ENCODE peak calls at places on chromosomes 2 and 18, in nine cellular contexts. One of them, this sample, is unnamed.

GRCh38 chr2:111666160-111666559 is 217.8 kb downstream of the ANAPC1 start:
- DNase-seq in heart right ventricle: no peak
- DNase-seq in lower lobe of right lung: no peak
- DNase-seq in tibial artery: no peak
- DNase-seq in suprapubic skin: no peak
- DNase-seq in right cardiac atrium: no peak
- DNase-seq in H1: no peak
- DNase-seq in SJSA1: no peak
- DNase-seq in IMR-90: no peak
- DNase-seq in this sample: no peak

GRCh38 chr18:54254265-54254758 is 15.0 kb upstream of the POLI start:
- DNase-seq in heart right ventricle: no peak
- DNase-seq in suprapubic skin: no peak
- DNase-seq in right cardiac atrium: peak; percentile 23
- DNase-seq in IMR-90: peak; percentile 20
- DNase-seq in H1: no peak
- DNase-seq in tibial artery: no peak
- DNase-seq in lower lobe of right lung: no peak
- DNase-seq in SJSA1: no peak
- DNase-seq in this sample: no peak

GRCh38 chr2:193841389-193842150 is 1646.8 kb upstream of the TMEFF2 start:
- DNase-seq in IMR-90: no peak
- DNase-seq in tibial artery: no peak
- DNase-seq in suprapubic skin: no peak
- DNase-seq in lower lobe of right lung: no peak
- DNase-seq in heart right ventricle: no peak
- DNase-seq in H1: no peak
- DNase-seq in SJSA1: no peak
- DNase-seq in right cardiac atrium: no peak
- DNase-seq in this sample: no peak

GRCh38 chr2:239014458-239014857 is 166.6 kb downstream of the TWIST2 start:
- DNase-seq in tibial artery: peak; percentile 13
- DNase-seq in lower lobe of right lung: no peak
- DNase-seq in SJSA1: no peak
- DNase-seq in right cardiac atrium: no peak
- DNase-seq in heart right ventricle: no peak
- DNase-seq in suprapubic skin: no peak
- DNase-seq in H1: no peak
- DNase-seq in IMR-90: no peak
- DNase-seq in this sample: no peak

GRCh38 chr2:177143444-177143843 is 69.2 kb upstream of the HNRNPA3 start:
- DNase-seq in heart right ventricle: no peak
- DNase-seq in right cardiac atrium: no peak
- DNase-seq in SJSA1: no peak
- DNase-seq in lower lobe of right lung: no peak
- DNase-seq in H1: no peak
- DNase-seq in suprapubic skin: no peak
- DNase-seq in tibial artery: no peak
- DNase-seq in IMR-90: peak; percentile 66
- DNase-seq in this sample: no peak

GRCh38 chr2:36762764-36763490 is 66.4 kb downstream of the VIT start:
- DNase-seq in tibial artery: no peak
- DNase-seq in right cardiac atrium: no peak
- DNase-seq in suprapubic skin: no peak
- DNase-seq in SJSA1: no peak
- DNase-seq in IMR-90: no peak
- DNase-seq in H1: no peak
- DNase-seq in lower lobe of right lung: no peak
- DNase-seq in heart right ventricle: no peak
- DNase-seq in this sample: no peak

GRCh38 chr2:160742679-160743078 is 249.1 kb upstream of the RBMS1 start:
- DNase-seq in H1: no peak
- DNase-seq in right cardiac atrium: no peak
- DNase-seq in suprapubic skin: peak; percentile 69
- DNase-seq in IMR-90: no peak
- DNase-seq in SJSA1: no peak
- DNase-seq in lower lobe of right lung: peak; percentile 49
- DNase-seq in tibial artery: peak; percentile 38
- DNase-seq in heart right ventricle: no peak
- DNase-seq in this sample: no peak

GRCh38 chr2:197960765-197961164 is 156.4 kb downstream of the PLCL1 start:
- DNase-seq in heart right ventricle: no peak
- DNase-seq in SJSA1: no peak
- DNase-seq in right cardiac atrium: no peak
- DNase-seq in tibial artery: no peak
- DNase-seq in suprapubic skin: no peak
- DNase-seq in H1: no peak
- DNase-seq in lower lobe of right lung: no peak
- DNase-seq in IMR-90: no peak
- DNase-seq in this sample: no peak

GRCh38 chr2:43894743-43895142 is 56.0 kb downstream of the ABCG8 start:
- DNase-seq in IMR-90: no peak
- DNase-seq in tibial artery: no peak
- DNase-seq in right cardiac atrium: no peak
- DNase-seq in suprapubic skin: no peak
- DNase-seq in H1: no peak
- DNase-seq in lower lobe of right lung: no peak
- DNase-seq in SJSA1: no peak
- DNase-seq in heart right ventricle: no peak
- DNase-seq in this sample: no peak

GRCh38 chr2:241636182-241636982 is 576 bp downstream of the THAP4 start:
- DNase-seq in lower lobe of right lung: peak; percentile 68
- DNase-seq in suprapubic skin: no peak
- DNase-seq in heart right ventricle: no peak
- DNase-seq in IMR-90: peak; percentile 20
- DNase-seq in tibial artery: peak; percentile 24
- DNase-seq in H1: no peak
- DNase-seq in right cardiac atrium: peak; percentile 46
- DNase-seq in SJSA1: no peak
- DNase-seq in this sample: peak; percentile 32

GRCh38 chr18:52903858-52904257 is 563.9 kb downstream of the DCC start:
- DNase-seq in heart right ventricle: peak; percentile 10
- DNase-seq in right cardiac atrium: peak; percentile 16
- DNase-seq in lower lobe of right lung: peak; percentile 47
- DNase-seq in suprapubic skin: no peak
- DNase-seq in H1: no peak
- DNase-seq in SJSA1: no peak
- DNase-seq in IMR-90: no peak
- DNase-seq in tibial artery: no peak
- DNase-seq in this sample: peak; percentile 20

GRCh38 chr2:15967415-15968279 is 27.3 kb downstream of the MYCN start:
- DNase-seq in IMR-90: no peak
- DNase-seq in H1: no peak
- DNase-seq in right cardiac atrium: no peak
- DNase-seq in tibial artery: no peak
- DNase-seq in SJSA1: no peak
- DNase-seq in lower lobe of right lung: no peak
- DNase-seq in suprapubic skin: no peak
- DNase-seq in heart right ventricle: no peak
- DNase-seq in this sample: no peak

GRCh38 chr18:45626330-45627203 is 11.3 kb downstream of the SLC14A2 start:
- DNase-seq in lower lobe of right lung: no peak
- DNase-seq in tibial artery: no peak
- DNase-seq in SJSA1: peak; percentile 55
- DNase-seq in suprapubic skin: no peak
- DNase-seq in heart right ventricle: no peak
- DNase-seq in H1: peak; percentile 13
- DNase-seq in right cardiac atrium: peak; percentile 19
- DNase-seq in IMR-90: peak; percentile 43
- DNase-seq in this sample: no peak

GRCh38 chr2:196336715-196337617 is 165.6 kb upstream of the STK17B start:
- DNase-seq in suprapubic skin: no peak
- DNase-seq in lower lobe of right lung: no peak
- DNase-seq in heart right ventricle: no peak
- DNase-seq in IMR-90: peak; percentile 58
- DNase-seq in SJSA1: no peak
- DNase-seq in right cardiac atrium: no peak
- DNase-seq in tibial artery: no peak
- DNase-seq in H1: no peak
- DNase-seq in this sample: no peak

GRCh38 chr2:21256006-21256405 is 132.2 kb downstream of the TDRD15 start:
- DNase-seq in SJSA1: no peak
- DNase-seq in right cardiac atrium: peak; percentile 33
- DNase-seq in H1: no peak
- DNase-seq in suprapubic skin: no peak
- DNase-seq in heart right ventricle: peak; percentile 75
- DNase-seq in lower lobe of right lung: no peak
- DNase-seq in IMR-90: no peak
- DNase-seq in tibial artery: peak; percentile 65
- DNase-seq in this sample: no peak

GRCh38 chr18:6591491-6591890 is 138.0 kb upstream of the ARHGAP28 start:
- DNase-seq in right cardiac atrium: no peak
- DNase-seq in suprapubic skin: no peak
- DNase-seq in lower lobe of right lung: no peak
- DNase-seq in heart right ventricle: no peak
- DNase-seq in IMR-90: peak; percentile 44
- DNase-seq in SJSA1: no peak
- DNase-seq in H1: no peak
- DNase-seq in tibial artery: no peak
- DNase-seq in this sample: no peak

GRCh38 chr18:6595666-6596065 is 133.8 kb upstream of the ARHGAP28 start:
- DNase-seq in heart right ventricle: no peak
- DNase-seq in lower lobe of right lung: no peak
- DNase-seq in suprapubic skin: no peak
- DNase-seq in H1: no peak
- DNase-seq in right cardiac atrium: no peak
- DNase-seq in SJSA1: no peak
- DNase-seq in IMR-90: no peak
- DNase-seq in tibial artery: no peak
- DNase-seq in this sample: no peak

GRCh38 chr18:6593142-6593889 is 136.2 kb upstream of the ARHGAP28 start:
- DNase-seq in SJSA1: no peak
- DNase-seq in H1: no peak
- DNase-seq in lower lobe of right lung: no peak
- DNase-seq in right cardiac atrium: no peak
- DNase-seq in heart right ventricle: no peak
- DNase-seq in tibial artery: no peak
- DNase-seq in suprapubic skin: no peak
- DNase-seq in IMR-90: no peak
- DNase-seq in this sample: no peak

GRCh38 chr18:6592522-6592921 is 137.0 kb upstream of the ARHGAP28 start:
- DNase-seq in suprapubic skin: no peak
- DNase-seq in H1: no peak
- DNase-seq in SJSA1: no peak
- DNase-seq in heart right ventricle: no peak
- DNase-seq in IMR-90: no peak
- DNase-seq in lower lobe of right lung: no peak
- DNase-seq in tibial artery: no peak
- DNase-seq in right cardiac atrium: no peak
- DNase-seq in this sample: no peak

DNA sequence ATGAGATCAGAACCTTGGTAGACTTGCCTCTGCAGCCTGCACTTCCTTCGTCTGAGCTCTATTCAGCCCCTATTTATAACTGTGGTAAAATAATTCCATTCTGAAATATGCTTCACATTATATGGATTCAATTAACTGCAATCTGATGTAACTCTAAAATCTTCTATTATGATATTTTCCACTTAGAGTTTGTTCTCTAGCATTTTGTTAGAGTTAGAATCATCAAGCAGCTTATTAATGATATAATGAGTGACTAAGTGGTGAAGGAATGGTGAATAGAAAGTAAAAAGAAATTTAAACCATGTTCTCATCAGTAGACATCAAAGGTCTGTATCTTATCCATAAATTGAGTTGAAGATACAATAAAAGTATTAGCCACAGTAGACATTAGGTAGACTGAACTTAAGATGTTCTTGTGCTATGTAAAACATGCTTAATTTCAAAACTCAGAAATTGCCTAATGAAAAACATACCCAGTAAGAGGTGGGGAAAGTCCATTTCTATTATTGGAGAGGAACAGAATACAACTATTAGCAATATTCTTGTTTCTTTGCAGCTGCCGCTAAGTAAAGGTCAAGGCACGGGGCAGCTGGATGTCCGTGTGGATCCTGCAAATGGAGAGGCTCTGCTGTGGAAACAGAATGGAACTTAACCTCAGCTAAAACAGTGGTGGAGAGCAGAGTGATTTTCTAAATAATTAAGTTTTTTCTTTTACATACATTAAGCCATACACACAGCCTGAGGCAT is 139.4 kb upstream of the ARHGAP28 start:
- DNase-seq in H1: no peak
- DNase-seq in tibial artery: no peak
- DNase-seq in right cardiac atrium: no peak
- DNase-seq in IMR-90: no peak
- DNase-seq in suprapubic skin: no peak
- DNase-seq in lower lobe of right lung: no peak
- DNase-seq in heart right ventricle: no peak
- DNase-seq in SJSA1: no peak
- DNase-seq in this sample: no peak
- H3K4me3 ChIP-seq in H1: no peak overlapping the region
- H3K4me3 ChIP-seq in tibial artery: no peak overlapping the region
- H3K4me3 ChIP-seq in right cardiac atrium: no peak overlapping the region
- H3K4me3 ChIP-seq in IMR-90: no peak overlapping the region
- H3K4me3 ChIP-seq in suprapubic skin: no peak overlapping the region
- H3K4me3 ChIP-seq in lower lobe of right lung: no peak overlapping the region
- H3K4me3 ChIP-seq in heart right ventricle: no peak overlapping the region
- H3K4me3 ChIP-seq in SJSA1: no peak overlapping the region
- H3K4me3 ChIP-seq in this sample: no peak overlapping the region

GRCh38 chr2:10382313-10383061 is 65.6 kb downstream of the ODC1 start:
- DNase-seq in SJSA1: no peak
- DNase-seq in right cardiac atrium: no peak
- DNase-seq in IMR-90: no peak
- DNase-seq in suprapubic skin: no peak
- DNase-seq in lower lobe of right lung: peak; percentile 87
- DNase-seq in heart right ventricle: no peak
- DNase-seq in tibial artery: peak; percentile 49
- DNase-seq in H1: no peak
- DNase-seq in this sample: no peak
- H3K4me1 ChIP-seq in SJSA1: peaks cover 21% of the 10 kb centered on the region
- H3K4me1 ChIP-seq in right cardiac atrium: peaks cover 17% of the 10 kb centered on the region
- H3K4me1 ChIP-seq in IMR-90: peaks cover 18% of the 10 kb centered on the region
- H3K4me1 ChIP-seq in suprapubic skin: peaks cover 22% of the 10 kb centered on the region
- H3K4me1 ChIP-seq in lower lobe of right lung: peaks cover 98% of the 10 kb centered on the region
- H3K4me1 ChIP-seq in heart right ventricle: peaks cover 20% of the 10 kb centered on the region
- H3K4me1 ChIP-seq in tibial artery: no peaks in the 10 kb centered on the region
- H3K4me1 ChIP-seq in H1: peaks cover 3% of the 10 kb centered on the region
- H3K4me1 ChIP-seq in this sample: peaks cover 65% of the 10 kb centered on the region

GRCh38 chr2:172099472-172100079 is 3.1 kb downstream of the DLX2 start:
- DNase-seq in lower lobe of right lung: no peak
- DNase-seq in suprapubic skin: no peak
- DNase-seq in SJSA1: no peak
- DNase-seq in right cardiac atrium: no peak
- DNase-seq in heart right ventricle: no peak
- DNase-seq in tibial artery: no peak
- DNase-seq in H1: no peak
- DNase-seq in IMR-90: no peak
- DNase-seq in this sample: no peak
- H3K4me3 ChIP-seq in lower lobe of right lung: no peak overlapping the region
- H3K4me3 ChIP-seq in suprapubic skin: peak overlapping the region; percentile 41
- H3K4me3 ChIP-seq in SJSA1: peak overlapping the region; percentile 40
- H3K4me3 ChIP-seq in right cardiac atrium: no peak overlapping the region
- H3K4me3 ChIP-seq in heart right ventricle: peak overlapping the region; percentile 27
- H3K4me3 ChIP-seq in tibial artery: peak overlapping the region; percentile 53
- H3K4me3 ChIP-seq in H1: no peak overlapping the region
- H3K4me3 ChIP-seq in IMR-90: no peak overlapping the region
- H3K4me3 ChIP-seq in this sample: peak overlapping the region; percentile 45

DNA sequence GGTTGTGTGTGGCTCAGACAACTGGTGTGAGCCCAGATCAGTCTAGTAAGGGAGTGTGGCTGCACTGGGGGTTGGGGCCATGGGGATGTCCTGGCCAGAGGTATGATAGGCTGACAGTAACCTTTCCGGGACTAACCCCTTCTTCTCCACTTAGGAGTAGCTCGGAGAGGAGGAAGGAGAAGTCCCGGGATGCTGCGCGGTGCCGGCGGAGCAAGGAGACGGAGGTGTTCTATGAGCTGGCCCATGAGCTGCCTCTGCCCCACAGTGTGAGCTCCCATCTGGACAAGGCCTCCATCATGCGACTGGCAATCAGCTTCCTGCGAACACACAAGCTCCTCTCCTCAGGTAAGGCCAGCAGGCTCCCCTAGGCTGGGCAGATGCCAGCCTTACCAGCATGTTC is 49.5 kb downstream of the EPAS1 start:
- DNase-seq in IMR-90: no peak
- DNase-seq in tibial artery: no peak
- DNase-seq in heart right ventricle: no peak
- DNase-seq in SJSA1: no peak
- DNase-seq in suprapubic skin: no peak
- DNase-seq in lower lobe of right lung: no peak
- DNase-seq in right cardiac atrium: no peak
- DNase-seq in H1: no peak
- DNase-seq in this sample: no peak
- H3K4me1 ChIP-seq in IMR-90: peaks cover 5% of the 10 kb centered on the region
- H3K4me1 ChIP-seq in tibial artery: peaks cover 64% of the 10 kb centered on the region
- H3K4me1 ChIP-seq in heart right ventricle: peaks cover 82% of the 10 kb centered on the region
- H3K4me1 ChIP-seq in SJSA1: no peaks in the 10 kb centered on the region
- H3K4me1 ChIP-seq in suprapubic skin: peaks cover 4% of the 10 kb centered on the region
- H3K4me1 ChIP-seq in lower lobe of right lung: peaks cover 99% of the 10 kb centered on the region
- H3K4me1 ChIP-seq in right cardiac atrium: peaks cover 44% of the 10 kb centered on the region
- H3K4me1 ChIP-seq in H1: no peaks in the 10 kb centered on the region
- H3K4me1 ChIP-seq in this sample: peaks cover 100% of the 10 kb centered on the region

This sample was measured in left ventricle myocardium inferior.